ENCODE peak calls at places on chromosomes 4 and X, in four cellular contexts. N, C, S and Y are unnamed samples.

GRCh38 chrX:617891-618290 is 12.7 kb upstream of the SHOX start:
- DNase-seq in N (no peak), C (no peak), S (no peak), Y (no peak)

GRCh38 chrX:118682258-118683014 is 45.0 kb upstream of the IL13RA1 start:
- DNase-seq in N (peak; percentile 24), C (no peak), S (no peak), Y (no peak)

GRCh38 chr4:173883821-173884220 is 353.8 kb upstream of the HAND2 start:
- DNase-seq in N (no peak), C (no peak), S (no peak), Y (no peak)

GRCh38 chr4:70778888-70779422 is 57.2 kb downstream of the RUFY3 start:
- DNase-seq in N (peak; percentile 27), C (no peak), S (no peak), Y (no peak)

GRCh38 chrX:120207009-120207610 is 43.5 kb upstream of the ZBTB33 start:
- DNase-seq in N (no peak), C (no peak), S (no peak), Y (no peak)

GRCh38 chr4:140947507-140947906 is 185.8 kb downstream of the RNF150 start:
- DNase-seq in N (peak; percentile 7), C (no peak), S (no peak), Y (no peak)

GRCh38 chr4:52059372-52059771 is 8.3 kb downstream of the SPATA18 start:
- DNase-seq in N (peak; percentile 95), C (no peak), S (no peak), Y (no peak)

GRCh38 chr4:39410415-39410814 is 3.7 kb downstream of the KLB start:
- DNase-seq in N (peak; percentile 35), C (no peak), S (no peak), Y (no peak)

GRCh38 chrX:109475174-109475891 is 6.6 kb downstream of the GUCY2F start:
- DNase-seq in N (peak; percentile 67), C (no peak), S (peak; percentile 26), Y (peak; percentile 20)

GRCh38 chrX:56733459-56734046 is 4.5 kb downstream of the NBDY start:
- DNase-seq in N (peak; percentile 51), C (peak; percentile 48), S (peak; percentile 59), Y (peak; percentile 58)

GRCh38 chr4:26105815-26106699 is 192.0 kb downstream of the SMIM20 start:
- DNase-seq in N (peak; percentile 54), C (no peak), S (no peak), Y (no peak)

GRCh38 chrX:9644335-9644734 is 121.3 kb downstream of the GPR143 start:
- DNase-seq in N (no peak), C (peak; percentile 69), S (no peak), Y (no peak)

GRCh38 chrX:129139837-129140679 is 383.2 kb downstream of the SMARCA1 start:
- DNase-seq in N (no peak), C (no peak), S (no peak), Y (no peak)

GRCh38 chr4:58688603-58689002 is 1578.4 kb upstream of the IGFBP7 start:
- DNase-seq in N (no peak), C (no peak), S (no peak), Y (no peak)

GRCh38 chrX:5681159-5681558 is 547.5 kb downstream of the NLGN4X start:
- DNase-seq in N (no peak), C (no peak), S (no peak), Y (no peak)

GRCh38 chrX:121307441-121307840 is 260.0 kb downstream of the GLUD2 start:
- DNase-seq in N (peak; percentile 27), C (no peak), S (no peak), Y (no peak)

GRCh38 chr4:4502694-4503311 is 39.0 kb downstream of the STX18 start:
- DNase-seq in N (peak; percentile 66), C (no peak), S (no peak), Y (no peak)

GRCh38 chr4:42281324-42282020 is 115.8 kb upstream of the SHISA3 start:
- DNase-seq in N (no peak), C (no peak), S (no peak), Y (no peak)

GRCh38 chrX:44306336-44306735 is 37.1 kb downstream of the EFHC2 start:
- DNase-seq in N (peak; percentile 8), C (no peak), S (peak; percentile 39), Y (no peak)

GRCh38 chr4:7964459-7964858 is 24.8 kb upstream of the AFAP1 start:
- DNase-seq in N (no peak), C (no peak), S (no peak), Y (no peak)

DNA sequence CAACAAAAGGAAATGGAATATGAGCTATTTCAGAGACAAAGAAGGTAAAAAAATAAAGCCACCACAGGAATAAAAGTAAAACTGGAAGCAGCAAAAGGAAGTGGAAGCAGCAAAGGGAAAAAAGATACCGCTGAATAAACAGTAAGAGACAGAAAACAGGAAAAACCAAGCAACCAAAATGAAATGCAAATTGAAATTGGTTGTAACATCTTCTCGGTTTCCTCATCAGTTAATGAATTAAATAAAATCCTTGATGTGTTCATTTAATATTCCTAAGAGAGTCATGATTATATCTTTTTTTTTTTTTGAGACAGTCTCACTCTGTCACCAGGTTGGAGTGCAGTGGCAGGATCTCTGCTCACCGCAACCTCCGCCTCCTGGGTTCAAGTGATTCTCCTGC is 132.8 kb downstream of the DLG3 start:
- DNase-seq in N (no peak), C (no peak), S (no peak), Y (no peak)
- H3K9me3 ChIP-seq in N (no peaks in the 10 kb centered on the region), C (no peaks in the 10 kb centered on the region), S (no peaks in the 10 kb centered on the region), Y (no peaks in the 10 kb centered on the region)

GRCh38 chrX:38220024-38220935 is at the start of gene SRPX:
- DNase-seq in N (peak; percentile 66), C (no peak), S (no peak), Y (peak; percentile 34)
- H3K4me3 ChIP-seq in N (peak within 1 kb of the TSS; percentile 48), C (no peak within 1 kb of the TSS), S (no peak within 1 kb of the TSS), Y (peak within 1 kb of the TSS; percentile 64)

GRCh38 chr4:163191999-163192398 is 25.3 kb upstream of the NAF1 start:
- DNase-seq in N (no peak), C (no peak), S (no peak), Y (no peak)
- H3K9me3 ChIP-seq in N (no peaks in the 10 kb centered on the region), C (peaks cover 16% of the 10 kb centered on the region), S (no peaks in the 10 kb centered on the region), Y (peaks cover 7% of the 10 kb centered on the region)

GRCh38 chrX:134364711-134365110 is 95.3 kb upstream of the HPRT1 start:
- DNase-seq in N (no peak), C (no peak), S (no peak), Y (no peak)
- H3K4me3 ChIP-seq in N (no peak overlapping the region), C (no peak overlapping the region), S (no peak overlapping the region), Y (no peak overlapping the region)

GRCh38 chrX:40845331-40845911 is 110.1 kb upstream of the MED14 start:
- DNase-seq in N (peak; percentile 94), C (no peak), S (no peak), Y (no peak)
- H3K9me3 ChIP-seq in N (no peaks in the 10 kb centered on the region), C (no peaks in the 10 kb centered on the region), S (no peaks in the 10 kb centered on the region), Y (no peaks in the 10 kb centered on the region)